ENCODE peak calls at places on chromosomes 16 and 17, in five cellular contexts. Z is keratinocyte, R is body of pancreas, J is brain microvascular endothelial cell, Q is adrenal gland. A is an unnamed sample.

GRCh38 chr17:40819528-40820125 is 2.8 kb downstream of the KRT10 start:
- DNase-seq in Z (no peak), R (peak; percentile 6), J (no peak), Q (no peak), A (no peak)

GRCh38 chr16:20850981-20851380 is 44.7 kb downstream of the REXO5 start:
- DNase-seq in Z (no peak), R (no peak), J (no peak), Q (no peak), A (no peak)

GRCh38 chr17:4728124-4728523 is 3.1 kb upstream of the MED11 start:
- DNase-seq in Z (no peak), R (peak; percentile 83), J (no peak), Q (peak; percentile 75), A (no peak)

GRCh38 chr17:47660064-47660492 is 10.4 kb downstream of the KPNB1 start:
- DNase-seq in Z (no peak), R (no peak), J (no peak), Q (no peak), A (no peak)

GRCh38 chr16:11497851-11498289 is 88.8 kb downstream of the LITAF start:
- DNase-seq in Z (no peak), R (no peak), J (peak; percentile 83), Q (peak; percentile 77), A (peak; percentile 76)

GRCh38 chr17:32567086-32567485 is 80.3 kb downstream of the CDK5R1 start:
- DNase-seq in Z (no peak), R (no peak), J (no peak), Q (no peak), A (no peak)

GRCh38 chr16:50744911-50745310 is 3.0 kb downstream of the CYLD start:
- DNase-seq in Z (no peak), R (no peak), J (no peak), Q (no peak), A (no peak)

GRCh38 chr16:72094266-72094610 is 591 bp downstream of the DHX38 start:
- DNase-seq in Z (no peak), R (no peak), J (no peak), Q (no peak), A (no peak)

GRCh38 chr17:82028966-82029365 is 2.5 kb upstream of the RAC3 start:
- DNase-seq in Z (no peak), R (no peak), J (no peak), Q (no peak), A (no peak)

GRCh38 chr16:4328580-4329353 is 12.9 kb downstream of the GLIS2 start:
- DNase-seq in Z (no peak), R (no peak), J (no peak), Q (peak; percentile 78), A (peak; percentile 60)

GRCh38 chr17:43576563-43577229 is 30.6 kb upstream of the ETV4 start:
- DNase-seq in Z (no peak), R (peak; percentile 69), J (peak; percentile 45), Q (peak; percentile 84), A (peak; percentile 75)

GRCh38 chr17:45019177-45019711 is 32.2 kb downstream of the DCAKD start:
- DNase-seq in Z (no peak), R (peak; percentile 42), J (no peak), Q (no peak), A (no peak)

GRCh38 chr16:83762141-83763024 is 45.4 kb upstream of the HSBP1 start:
- DNase-seq in Z (no peak), R (no peak), J (no peak), Q (no peak), A (no peak)

GRCh38 chr17:72318131-72318530 is 197.3 kb downstream of the SOX9 start:
- DNase-seq in Z (no peak), R (no peak), J (no peak), Q (no peak), A (no peak)

GRCh38 chr17:4591529-4591928 is 7.2 kb downstream of the SMTNL2 start:
- DNase-seq in Z (no peak), R (no peak), J (peak; percentile 23), Q (no peak), A (no peak)

GRCh38 chr16:49940464-49941224 is 84.4 kb upstream of the CNEP1R1 start:
- DNase-seq in Z (no peak), R (no peak), J (no peak), Q (no peak), A (no peak)

GRCh38 chr17:27518750-27519521 is 62.7 kb downstream of the KSR1 start:
- DNase-seq in Z (no peak), R (no peak), J (no peak), Q (no peak), A (no peak)

GRCh38 chr16:78363843-78364242 is 264.4 kb downstream of the WWOX start:
- DNase-seq in Z (no peak), R (no peak), J (no peak), Q (no peak), A (no peak)

GRCh38 chr17:76262732-76263344 is 2.3 kb upstream of the UBALD2 start:
- DNase-seq in Z (no peak), R (peak; percentile 88), J (no peak), Q (no peak), A (no peak)

GRCh38 chr16:24035127-24035842 is 199.5 kb downstream of the PRKCB start:
- DNase-seq in Z (no peak), R (peak; percentile 21), J (no peak), Q (no peak), A (peak; percentile 96)

GRCh38 chr17:9237661-9238301 is 216.5 kb downstream of the NTN1 start:
- DNase-seq in Z (no peak), R (no peak), J (no peak), Q (no peak), A (no peak)

GRCh38 chr17:683499-684254 is 31.0 kb downstream of the VPS53 start:
- DNase-seq in Z (no peak), R (no peak), J (peak; percentile 18), Q (no peak), A (no peak)

GRCh38 chr17:65556014-65556909 is 5.2 kb downstream of the AXIN2 start:
- DNase-seq in Z (peak; percentile 21), R (peak; percentile 82), J (peak; percentile 52), Q (peak; percentile 90), A (peak; percentile 83)

GRCh38 chr17:65219124-65219523 is 82.0 kb downstream of the RGS9 start:
- DNase-seq in Z (no peak), R (no peak), J (no peak), Q (no peak), A (no peak)

GRCh38 chr17:4394208-4395110 is 28.0 kb upstream of the UBE2G1 start:
- DNase-seq in Z (peak; percentile 83), R (no peak), J (no peak), Q (no peak), A (no peak)

GRCh38 chr16:27257271-27257670 is 11.3 kb downstream of the NSMCE1 start:
- DNase-seq in Z (no peak), R (no peak), J (no peak), Q (peak; percentile 45), A (no peak)

GRCh38 chr16:75420987-75421819 is 12.1 kb downstream of the CFDP1 start:
- DNase-seq in Z (no peak), R (peak; percentile 69), J (peak; percentile 71), Q (peak; percentile 80), A (no peak)

GRCh38 chr16:6218855-6219254 is 1113.8 kb upstream of the RBFOX1 start:
- DNase-seq in Z (no peak), R (no peak), J (no peak), Q (no peak), A (no peak)

GRCh38 chr17:40556198-40556661 is 9.0 kb downstream of the CCR7 start:
- DNase-seq in Z (no peak), R (no peak), J (no peak), Q (no peak), A (no peak)

DNA sequence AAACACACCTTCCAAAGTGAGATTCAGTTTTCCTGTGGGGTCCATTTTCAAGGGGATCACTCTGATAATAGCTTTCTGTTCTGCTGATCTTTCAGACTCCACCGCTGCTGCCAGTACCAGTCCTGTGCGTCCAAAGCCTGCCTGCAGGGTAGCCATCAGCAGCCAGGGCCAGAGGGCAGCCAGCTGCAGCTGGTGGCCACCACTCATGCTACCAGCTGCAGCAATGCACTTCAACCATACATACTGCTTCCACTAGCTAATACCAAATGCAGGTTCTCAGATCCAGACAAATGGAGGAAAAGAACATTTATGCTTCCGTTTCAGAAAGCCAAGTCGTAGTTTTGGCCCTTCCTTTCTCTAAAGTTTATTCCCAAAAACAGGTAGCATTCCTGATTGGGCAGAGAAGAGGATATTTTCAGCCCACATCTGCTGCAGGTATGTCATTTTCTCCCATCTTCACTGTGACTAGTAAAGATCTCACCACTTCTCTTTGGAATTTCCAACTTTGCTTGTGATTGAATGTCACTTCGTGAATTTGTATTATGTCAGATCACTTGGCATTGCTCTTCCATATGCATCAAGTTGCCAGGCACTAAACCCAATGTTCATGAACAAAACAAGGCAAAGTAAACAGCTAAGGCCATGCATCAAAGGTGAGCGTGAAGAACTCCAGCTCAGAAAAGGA is 1.8 kb downstream of the RNF43 start:
- DNase-seq in Z (no peak), R (peak; percentile 76), J (no peak), Q (peak; percentile 60), A (no peak)
- H3K4me3 ChIP-seq in Z (peak overlapping the region; percentile 64), R (peak overlapping the region; percentile 1), J (no peak overlapping the region), Q (no peak overlapping the region), A (no peak overlapping the region)

DNA sequence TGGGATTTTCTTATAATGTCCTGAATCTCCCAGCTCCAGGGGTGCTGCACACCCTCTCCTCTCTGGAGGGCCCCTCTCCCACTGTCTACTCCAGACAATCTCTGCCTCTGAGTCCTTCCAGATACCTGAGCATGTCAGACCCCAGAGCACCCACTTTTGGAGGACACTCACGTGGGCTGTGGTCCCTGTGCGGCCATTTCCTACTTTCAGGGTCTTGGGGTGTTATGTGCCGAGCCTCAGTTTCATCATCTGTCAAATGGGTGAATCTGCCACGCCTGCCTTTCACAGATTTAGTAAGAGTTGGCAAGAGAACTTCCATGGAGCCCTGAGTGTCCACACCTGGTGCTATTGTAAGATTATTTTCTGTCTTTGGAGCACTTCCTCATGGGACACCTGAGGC is 3.7 kb upstream of the FOXL1 start:
- DNase-seq in Z (no peak), R (no peak), J (no peak), Q (no peak), A (no peak)
- H3K27me3 ChIP-seq in Z (peaks cover 49% of the 10 kb centered on the region), R (no peaks in the 10 kb centered on the region), J (no peaks in the 10 kb centered on the region), Q (peaks cover 64% of the 10 kb centered on the region), A (no peaks in the 10 kb centered on the region)

DNA sequence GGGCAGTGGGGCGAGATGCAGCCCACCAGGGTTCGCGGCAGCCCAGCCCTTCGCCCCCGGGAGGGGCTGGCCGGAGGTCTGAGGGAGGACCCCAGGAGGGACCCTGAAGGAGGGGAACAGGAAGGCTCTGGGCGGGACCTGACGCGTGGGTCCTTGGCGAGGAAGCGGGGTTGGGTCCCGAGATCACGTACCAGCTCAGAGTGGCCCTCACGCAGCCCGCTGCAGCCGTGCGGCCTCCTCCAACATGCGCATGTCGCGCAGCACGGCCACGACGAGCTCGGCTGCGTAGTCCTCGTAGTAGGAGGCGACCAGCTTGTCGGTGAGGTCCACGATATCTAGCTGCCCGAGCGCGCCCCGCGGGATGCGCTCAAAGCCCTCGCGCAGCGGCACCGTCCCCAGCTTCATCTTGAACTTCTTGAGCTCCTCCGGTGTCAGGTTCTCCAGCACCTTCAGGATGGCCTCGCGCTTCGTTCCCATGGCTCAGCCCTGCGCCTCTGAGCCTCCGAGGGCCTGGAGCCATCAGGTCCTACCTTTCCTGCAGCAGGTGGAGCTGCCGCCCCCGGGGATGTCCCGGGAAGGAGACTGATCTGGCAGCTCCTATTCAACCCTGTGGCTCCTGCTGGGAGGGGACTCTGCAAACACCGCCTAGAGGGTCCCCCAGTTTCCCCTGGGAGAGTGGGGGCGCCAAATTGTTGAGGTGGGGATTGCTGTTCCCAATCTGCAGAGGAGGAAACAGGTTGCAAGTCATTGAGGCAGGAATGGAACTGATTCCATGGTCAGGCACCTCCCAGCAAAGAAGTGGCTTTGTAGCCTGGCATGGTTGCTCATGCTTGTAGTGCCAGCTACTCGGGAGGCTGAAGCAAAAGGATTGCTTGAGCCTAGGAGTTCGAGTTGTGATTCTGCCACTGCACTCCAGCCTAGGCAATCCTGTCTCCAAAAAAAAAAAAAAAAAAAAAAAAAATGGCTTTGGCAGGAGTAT is at the start of gene PYDC1:
- DNase-seq in Z (no peak), R (no peak), J (no peak), Q (no peak), A (no peak)
- H3K4me3 ChIP-seq in Z (no peak within 1 kb of the TSS), R (no peak within 1 kb of the TSS), J (no peak within 1 kb of the TSS), Q (no peak within 1 kb of the TSS), A (no peak within 1 kb of the TSS)

GRCh38 chr17:74918906-74919305 is 4.1 kb downstream of the USH1G start:
- DNase-seq in Z (no peak), R (no peak), J (no peak), Q (no peak), A (no peak)
- H3K27me3 ChIP-seq in Z (peaks cover 20% of the 10 kb centered on the region), R (no peaks in the 10 kb centered on the region), J (peaks cover 40% of the 10 kb centered on the region), Q (peaks cover 3% of the 10 kb centered on the region), A (peaks cover 75% of the 10 kb centered on the region)